ENCODE peak calls at places on chromosomes 3 and 15, in seven cellular contexts. D, H, C, Q, K, Y and G are unnamed samples.

GRCh38 chr3:10495614-10496013 is 9.8 kb downstream of the ATP2B2 start:
- DNase-seq in K (no peak), D (no peak), Q (no peak), Y (no peak), H (no peak), C (no peak), G (no peak)

GRCh38 chr15:100438570-100438969 is 90.2 kb downstream of the CERS3 start:
- DNase-seq in Q (no peak), H (peak), K (peak), Y (peak), D (no peak), C (no peak), G (peak)

GRCh38 chr3:15339786-15340215 is 7.4 kb upstream of the SH3BP5 start:
- DNase-seq in C (peak), Q (peak), D (no peak), Y (peak), H (no peak), K (no peak), G (no peak)

GRCh38 chr3:68953781-68954444 is 21.6 kb upstream of the TAFA4 start:
- DNase-seq in H (no peak), C (no peak), Y (no peak), K (no peak), D (no peak), Q (no peak), G (no peak)

GRCh38 chr15:66109826-66110225 is 143.7 kb downstream of the MEGF11 start:
- DNase-seq in Q (no peak), K (no peak), H (no peak), D (no peak), Y (no peak), C (no peak), G (no peak)

GRCh38 chr3:150488867-150489266 is 57.4 kb downstream of the SERP1 start:
- DNase-seq in C (no peak), D (no peak), Y (no peak), K (no peak), H (no peak), Q (no peak), G (no peak)

GRCh38 chr15:90038639-90039095 is 37.5 kb downstream of the ZNF710 start:
- DNase-seq in Y (no peak), H (no peak), K (no peak), C (no peak), D (no peak), Q (no peak), G (no peak)

GRCh38 chr3:164514576-164514975 is 563.7 kb downstream of the SI start:
- DNase-seq in Y (no peak), D (peak), H (no peak), C (no peak), K (no peak), Q (no peak), G (no peak)

GRCh38 chr15:39587291-39587909 is 6.5 kb downstream of the THBS1 start:
- DNase-seq in Y (peak), Q (no peak), H (no peak), D (peak), C (no peak), K (no peak), G (no peak)

GRCh38 chr15:44782516-44782915 is 46.2 kb downstream of the TRIM69 start:
- DNase-seq in C (no peak), Q (peak), H (no peak), D (no peak), Y (no peak), K (no peak), G (no peak)

GRCh38 chr3:152281032-152281713 is 12.4 kb downstream of the MBNL1 start:
- DNase-seq in C (no peak), H (no peak), D (no peak), K (no peak), Q (no peak), Y (peak), G (no peak)

GRCh38 chr15:39140060-39140604 is 440.7 kb upstream of the THBS1 start:
- DNase-seq in H (no peak), Q (peak), Y (peak), K (no peak), C (no peak), D (no peak), G (no peak)

GRCh38 chr3:139830817-139831216 is 104.2 kb upstream of the CLSTN2 start:
- DNase-seq in C (no peak), H (no peak), D (peak), Q (no peak), K (no peak), Y (no peak), G (peak)

GRCh38 chr3:100402150-100402706 is 889 bp downstream of the LNP1 start:
- DNase-seq in Y (peak), H (peak), D (no peak), C (peak), Q (peak), K (no peak), G (peak)

GRCh38 chr3:159865042-159865579 is 123.5 kb upstream of the IL12A start:
- DNase-seq in Y (peak), K (no peak), Q (peak), D (no peak), H (no peak), C (no peak), G (no peak)

GRCh38 chr3:57434041-57434440 is 110.1 kb downstream of the DNAH12 start:
- DNase-seq in D (no peak), Q (peak), Y (peak), K (no peak), H (no peak), C (peak), G (peak)

GRCh38 chr3:122915300-122916055 is 112.1 kb downstream of the SEMA5B start:
- DNase-seq in C (no peak), K (no peak), D (no peak), H (no peak), Q (no peak), Y (no peak), G (no peak)

GRCh38 chr15:68334661-68335124 is 57.1 kb downstream of the FEM1B start:
- DNase-seq in H (no peak), Y (peak), D (no peak), Q (peak), K (no peak), C (peak), G (peak)

GRCh38 chr15:75648156-75649000 is 666 bp downstream of the SNX33 start:
- DNase-seq in C (peak), Q (peak), K (no peak), D (peak), Y (peak), H (no peak), G (peak)

GRCh38 chr15:52943746-52944145 is 153.6 kb upstream of the ONECUT1 start:
- DNase-seq in H (no peak), K (no peak), Y (no peak), C (no peak), D (no peak), Q (no peak), G (no peak)

GRCh38 chr3:63914312-63914711 is 2.1 kb upstream of the SCAANT1 start:
- DNase-seq in Q (peak), C (no peak), Y (peak), H (peak), K (no peak), D (no peak), G (no peak)

GRCh38 chr3:133662256-133662773 is 574 bp upstream of the TOPBP1 start:
- DNase-seq in K (no peak), C (peak), D (no peak), Q (peak), H (no peak), Y (peak), G (peak)

GRCh38 chr15:63938486-63939061 is 104.8 kb upstream of the HERC1 start:
- DNase-seq in D (no peak), C (no peak), Y (no peak), Q (no peak), H (no peak), K (no peak), G (no peak)